ENCODE peak calls at places on chromosomes 4 and X, in nine cellular contexts. F is SK-N-SH, T is tibial nerve, J is K562, K is esophagus muscularis mucosa, W is A549, B is upper lobe of left lung, N is stomach, D is HepG2. U is an unnamed sample. For H3K4me1, the result is how much of the 10 kb centered on the place peaks cover.

GRCh38 chr4:27000820-27001219 is 140.2 kb downstream of the STIM2 start:
- DNase-seq in F (no peak), T (no peak), J (peak), K (no peak), W (peak), B (no peak), N (no peak), D (no peak), U (no peak)

GRCh38 chr4:9703391-9703790 is 78.0 kb upstream of the DRD5 start:
- DNase-seq in F (peak), T (peak), J (peak), K (no peak), W (peak), B (peak), N (peak), D (peak), U (peak)

GRCh38 chrX:11064851-11065600 is 46.1 kb upstream of the HCCS start:
- DNase-seq in F (no peak), T (no peak), J (no peak), K (no peak), W (no peak), B (no peak), N (no peak), D (no peak), U (no peak)

GRCh38 chr4:2721586-2721985 is 34.5 kb downstream of the TNIP2 start:
- DNase-seq in F (no peak), T (no peak), J (no peak), K (no peak), W (no peak), B (no peak), N (no peak), D (no peak), U (no peak)

GRCh38 chr4:6019316-6020263 is 1.4 kb upstream of the C4orf50 start:
- DNase-seq in F (peak), T (peak), J (peak), K (no peak), W (peak), B (no peak), N (peak), D (peak), U (no peak)

GRCh38 chr4:766559-767283 is 59.2 kb downstream of the CPLX1 start:
- DNase-seq in F (peak), T (no peak), J (no peak), K (no peak), W (no peak), B (no peak), N (no peak), D (no peak), U (no peak)

GRCh38 chr4:67549123-67549522 is 3.8 kb upstream of the CENPC start:
- DNase-seq in F (peak), T (no peak), J (peak), K (no peak), W (no peak), B (no peak), N (no peak), D (peak), U (no peak)

GRCh38 chr4:40399578-40399977 is 64.4 kb downstream of the CHRNA9 start:
- DNase-seq in F (no peak), T (no peak), J (no peak), K (no peak), W (no peak), B (no peak), N (no peak), D (no peak), U (no peak)

GRCh38 chr4:163548481-163549243 is 54.2 kb downstream of the TMA16 start:
- DNase-seq in F (peak), T (peak), J (peak), K (no peak), W (peak), B (no peak), N (no peak), D (peak), U (no peak)

GRCh38 chr4:83771113-83771705 is 235.3 kb downstream of the GPAT3 start:
- DNase-seq in F (peak), T (no peak), J (peak), K (no peak), W (peak), B (peak), N (peak), D (peak), U (no peak)

GRCh38 chr4:152224872-152225420 is 310.9 kb downstream of the FBXW7 start:
- DNase-seq in F (no peak), T (no peak), J (no peak), K (peak), W (no peak), B (no peak), N (no peak), D (no peak), U (no peak)

GRCh38 chrX:153340111-153340510 is 6.2 kb downstream of the ZNF275 start:
- DNase-seq in F (no peak), T (no peak), J (peak), K (no peak), W (no peak), B (no peak), N (no peak), D (no peak), U (no peak)

GRCh38 chrX:33106737-33107136 is 104.6 kb downstream of the DMD start:
- DNase-seq in F (no peak), T (no peak), J (no peak), K (no peak), W (no peak), B (no peak), N (no peak), D (no peak), U (no peak)

GRCh38 chr4:110619401-110620247 is 3.3 kb downstream of the PITX2 start:
- DNase-seq in F (no peak), T (no peak), J (no peak), K (no peak), W (no peak), B (no peak), N (no peak), D (no peak), U (no peak)

GRCh38 chr4:8754634-8755589 is 116.7 kb downstream of the HMX1 start:
- DNase-seq in F (no peak), T (no peak), J (no peak), K (no peak), W (no peak), B (no peak), N (no peak), D (no peak), U (no peak)

GRCh38 chr4:73055241-73055897 is 14.1 kb downstream of the COX18 start:
- DNase-seq in F (no peak), T (no peak), J (no peak), K (no peak), W (no peak), B (no peak), N (no peak), D (no peak), U (no peak)

GRCh38 chrX:45696762-45697161 is 496.1 kb upstream of the DIPK2B start:
- DNase-seq in F (no peak), T (no peak), J (no peak), K (no peak), W (no peak), B (no peak), N (no peak), D (no peak), U (no peak)

GRCh38 chr4:126954537-126955291 is 678.0 kb upstream of the INTU start:
- DNase-seq in F (no peak), T (no peak), J (peak), K (no peak), W (no peak), B (no peak), N (no peak), D (no peak), U (no peak)

GRCh38 chr4:69467797-69468196 is 27.9 kb downstream of the UGT2B4 start:
- DNase-seq in F (no peak), T (no peak), J (no peak), K (no peak), W (no peak), B (no peak), N (no peak), D (no peak), U (no peak)

GRCh38 chrX:101394372-101394771 is 3.6 kb downstream of the RPL36A start:
- DNase-seq in F (no peak), T (no peak), J (no peak), K (no peak), W (no peak), B (no peak), N (no peak), D (no peak), U (no peak)

GRCh38 chr4:48017108-48017527 is 546 bp downstream of the NIPAL1 start:
- DNase-seq in F (peak), T (peak), J (peak), K (no peak), W (peak), B (peak), N (peak), D (no peak), U (peak)

DNA sequence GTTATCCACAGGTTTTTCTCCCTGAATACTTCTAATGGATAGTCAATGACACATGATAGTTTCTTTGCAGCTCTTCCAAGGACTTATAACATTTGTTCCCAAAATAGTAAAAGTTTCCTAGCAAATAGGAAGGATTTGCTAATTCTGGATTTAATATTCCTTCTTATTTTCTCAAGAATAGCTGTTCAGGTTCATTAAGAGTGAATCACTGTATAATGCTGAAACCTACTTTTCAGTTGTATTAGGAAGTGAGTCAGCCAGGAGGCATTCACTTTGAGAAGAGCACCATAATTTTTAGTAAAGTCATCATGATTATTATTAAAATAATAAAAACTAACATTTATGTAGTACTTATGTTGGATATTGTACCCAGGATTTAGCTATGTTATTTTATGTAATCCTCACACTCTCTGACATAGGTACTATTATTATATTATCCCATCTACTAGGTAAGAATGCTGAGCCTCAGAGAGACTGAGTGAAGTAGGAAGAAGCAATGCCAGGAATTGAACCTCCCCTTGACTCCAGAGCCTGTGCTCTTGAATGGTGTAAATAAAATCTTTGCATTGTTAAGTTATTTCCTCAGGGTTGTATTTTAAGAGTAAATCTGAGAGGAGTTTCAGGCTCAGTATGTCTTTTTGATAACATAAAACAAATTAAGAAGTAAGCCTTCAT is 114.8 kb downstream of the REELD1 start:
- DNase-seq in F (no peak), T (no peak), J (no peak), K (no peak), W (no peak), B (no peak), N (no peak), D (no peak), U (no peak)
- H3K4me1 ChIP-seq in F (under half), T (under half), J (under half), K (under half), W (under half), B (under half), N (under half), D (under half), U (under half)

DNA sequence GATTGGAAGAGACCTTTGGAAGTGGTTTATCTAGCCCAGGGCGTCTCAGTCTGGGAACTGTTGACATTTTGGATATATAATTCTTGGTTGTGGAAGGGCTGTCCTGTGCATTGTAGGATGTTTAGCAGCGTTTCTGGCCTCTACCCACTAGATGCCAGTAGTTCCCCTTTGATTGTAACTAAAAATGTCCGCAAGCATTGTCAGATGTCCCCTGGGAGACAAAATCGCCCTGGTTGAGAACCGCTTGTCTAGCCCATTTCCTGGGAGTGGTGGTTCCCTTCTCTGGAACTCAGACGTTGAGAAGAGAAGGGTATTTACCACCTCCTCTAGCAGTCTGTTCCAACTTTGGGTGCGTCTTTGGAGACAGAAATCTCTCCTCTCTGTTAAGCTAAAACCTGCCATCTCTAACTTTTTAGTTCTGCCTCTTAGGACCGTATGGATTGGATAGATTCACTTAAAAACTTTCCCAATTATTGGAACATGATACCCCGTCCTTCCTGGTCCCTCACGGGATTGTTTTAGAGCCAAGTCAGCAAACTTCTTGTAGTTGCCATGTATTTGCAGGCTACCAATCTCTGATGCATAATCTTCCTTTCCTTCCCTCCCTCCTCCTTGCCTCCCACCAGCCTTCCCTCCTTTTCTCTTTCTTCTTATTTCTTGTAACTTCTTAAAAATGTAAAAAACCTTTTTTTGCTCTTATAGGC is 13.9 kb downstream of the TMEM165 start:
- DNase-seq in F (no peak), T (no peak), J (peak), K (no peak), W (no peak), B (no peak), N (no peak), D (no peak), U (no peak)
- H3K4me3 ChIP-seq in F (no peak), T (no peak), J (no peak), K (no peak), W (no peak), B (no peak), N (no peak), D (no peak), U (no peak)

GRCh38 chrX:85243155-85243554 is 424 bp downstream of the SATL1 start:
- DNase-seq in F (peak), T (no peak), J (peak), K (no peak), W (no peak), B (no peak), N (no peak), D (no peak), U (no peak)

GRCh38 chrX:85244411-85245210 is 820 bp downstream of the ZNF711 start:
- DNase-seq in F (peak), T (no peak), J (peak), K (no peak), W (peak), B (no peak), N (no peak), D (no peak), U (peak)

GRCh38 chrX:85243761-85244410 is at the start of the genes SATL1 and ZNF711:
- DNase-seq in F (peak), T (no peak), J (peak), K (no peak), W (peak), B (peak), N (peak), D (peak), U (peak)
- TF ChIP-seq EP300 in F (no peak), T (no peak), J (no peak), K (no peak), W (no peak), B (no peak), N (no peak), D (no peak), U (no peak)

DNA sequence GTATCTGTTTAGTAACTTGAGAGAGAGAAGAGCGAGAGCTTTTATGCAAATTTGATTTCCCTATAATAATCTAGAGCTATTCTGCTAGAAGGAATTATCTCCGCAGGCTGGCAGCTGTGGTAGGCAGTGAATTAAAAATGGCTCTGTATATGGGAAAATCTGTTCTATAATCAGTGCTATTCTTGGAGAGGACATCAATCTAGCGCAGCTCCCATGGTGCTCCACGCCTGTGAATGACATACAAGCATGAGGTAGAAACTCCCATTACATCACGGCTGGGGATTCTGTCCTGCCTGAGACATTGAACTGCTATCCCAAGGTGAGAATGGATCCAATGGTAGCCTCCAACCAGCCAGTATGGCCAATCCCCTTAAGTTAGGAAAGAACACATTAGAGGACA is 179.0 kb downstream of the DHX15 start:
- DNase-seq in F (no peak), T (no peak), J (no peak), K (no peak), W (no peak), B (no peak), N (no peak), D (no peak), U (no peak)
- H3K4me1 ChIP-seq in F (under half), T (under half), J (under half), K (under half), W (under half), B (under half), N (under half), D (under half), U (under half)